ENCODE peak calls at places on chromosomes 6 and 20, in eight cellular contexts. O is NCI-H1092 treated with DMSO at 0.1 percent for 48 hours; S is RWPE1; C is HFFc6; W is stimulated activated CD8-positive, alpha-beta memory T cell treated with anti-CD3 and anti-CD28 coated beads, Interleukin-4, amount 100 ng/mL, for 4 hours; P is EL; A is ELR; M is brain microvascular endothelial cell. G is an unnamed sample.

GRCh38 chr6:33925869-33926268 is 122.1 kb upstream of the MLN start:
- DNase-seq in A (no peak), W (no peak), P (no peak), S (no peak), M (no peak), C (no peak), O (no peak), G (no peak)

GRCh38 chr6:44580901-44581300 is 193.4 kb downstream of the CDC5L start:
- DNase-seq in M (peak; percentile 91), W (no peak), S (no peak), O (no peak), C (peak; percentile 70), P (peak; percentile 85), A (peak; percentile 70), G (no peak)

GRCh38 chr20:2693286-2693995 is 861 bp downstream of the EBF4 start:
- DNase-seq in O (peak; percentile 34), P (no peak), M (no peak), C (no peak), S (peak; percentile 30), W (peak; percentile 16), A (no peak), G (peak; percentile 55)

GRCh38 chr6:99353126-99353525 is 3.7 kb upstream of the FAXC start:
- DNase-seq in W (no peak), A (no peak), O (no peak), M (peak; percentile 14), S (no peak), C (no peak), P (no peak), G (no peak)

GRCh38 chr20:31551581-31552081 is 37.4 kb downstream of the HM13 start:
- DNase-seq in W (no peak), S (no peak), A (no peak), M (no peak), P (no peak), O (no peak), C (no peak), G (no peak)

GRCh38 chr20:61056627-61057312 is 195.3 kb upstream of the CDH4 start:
- DNase-seq in P (no peak), W (no peak), S (no peak), C (no peak), A (no peak), M (no peak), O (no peak), G (no peak)

GRCh38 chr20:46088409-46089075 is 1.2 kb downstream of the NCOA5 start:
- DNase-seq in P (peak; percentile 42), C (peak; percentile 42), M (no peak), W (no peak), A (peak; percentile 49), O (no peak), S (peak; percentile 48), G (no peak)

GRCh38 chr6:56515081-56515905 is 127.4 kb downstream of the DST start:
- DNase-seq in P (no peak), S (no peak), C (no peak), O (peak; percentile 60), M (no peak), A (no peak), W (no peak), G (no peak)

GRCh38 chr6:61711849-61712248 is 574.2 kb downstream of the KHDRBS2 start:
- DNase-seq in P (no peak), S (no peak), C (no peak), M (no peak), A (no peak), W (no peak), O (no peak), G (no peak)

GRCh38 chr20:41014557-41015088 is 14.0 kb upstream of the TOP1 start:
- DNase-seq in M (no peak), S (no peak), A (no peak), O (no peak), C (no peak), P (no peak), W (no peak), G (no peak)

GRCh38 chr6:26103141-26103769 is 16.0 kb downstream of the HFE start:
- DNase-seq in O (no peak), A (peak; percentile 85), P (peak; percentile 69), C (peak; percentile 53), S (peak; percentile 38), W (no peak), M (peak; percentile 6), G (no peak)

GRCh38 chr20:49557449-49557848 is 10.5 kb downstream of the PTGIS start:
- DNase-seq in O (no peak), S (no peak), C (peak; percentile 39), A (peak; percentile 33), W (no peak), P (peak; percentile 22), M (no peak), G (no peak)

GRCh38 chr20:61359254-61359653 is 107.2 kb downstream of the CDH4 start:
- DNase-seq in S (no peak), A (no peak), C (no peak), P (no peak), M (no peak), O (no peak), W (no peak), G (no peak)

GRCh38 chr20:20772492-20773047 is 60.1 kb upstream of the RALGAPA2 start:
- DNase-seq in C (no peak), W (no peak), S (no peak), P (no peak), O (peak; percentile 24), A (no peak), M (no peak), G (no peak)

GRCh38 chr20:19683822-19684221 is 74.2 kb upstream of the RIN2 start:
- DNase-seq in P (no peak), C (no peak), A (no peak), M (no peak), S (no peak), W (no peak), O (no peak), G (no peak)

GRCh38 chr6:102114402-102114801 is 720.9 kb downstream of the GRIK2 start:
- DNase-seq in M (no peak), W (no peak), A (peak; percentile 33), C (no peak), S (peak; percentile 3), O (no peak), P (peak; percentile 19), G (no peak)

GRCh38 chr6:39313526-39314272 is 520 bp downstream of the KCNK17 start:
- DNase-seq in A (no peak), M (no peak), O (no peak), W (no peak), C (no peak), S (no peak), P (no peak), G (no peak)

GRCh38 chr6:54655162-54655561 is 191.4 kb upstream of the FAM83B start:
- DNase-seq in A (no peak), M (no peak), P (no peak), S (peak; percentile 3), W (no peak), O (peak; percentile 39), C (no peak), G (no peak)

GRCh38 chr6:82331031-82331773 is 32.4 kb upstream of the TPBG start:
- DNase-seq in C (peak; percentile 72), W (no peak), O (no peak), S (peak; percentile 70), M (no peak), P (peak; percentile 85), A (peak; percentile 76), G (no peak)

GRCh38 chr20:60057866-60058807 is 99.9 kb downstream of the CDH26 start:
- DNase-seq in A (no peak), P (no peak), W (no peak), S (no peak), O (peak; percentile 85), M (peak; percentile 67), C (no peak), G (peak; percentile 14)

GRCh38 chr6:169806718-169807117 is 55.3 kb downstream of the ERMARD start:
- DNase-seq in S (no peak), M (no peak), W (no peak), C (no peak), O (no peak), P (no peak), A (no peak), G (no peak)

GRCh38 chr20:24166412-24166811 is 177.8 kb upstream of the GGTLC1 start:
- DNase-seq in M (no peak), A (no peak), S (no peak), O (no peak), W (no peak), P (no peak), C (no peak), G (no peak)

GRCh38 chr6:45500924-45501816 is 123.4 kb upstream of the SUPT3H start:
- DNase-seq in M (no peak), W (no peak), S (no peak), A (peak; percentile 14), C (no peak), O (no peak), P (no peak), G (no peak)

GRCh38 chr6:82775989-82776388 is 289.7 kb downstream of the UBE3D start:
- DNase-seq in A (no peak), P (no peak), C (no peak), O (no peak), M (no peak), W (no peak), S (no peak), G (no peak)